ENCODE peak calls at places on chromosomes 4 and X, in seven cellular contexts. One of them, this sample, is unnamed.

GRCh38 chr4:188941524-188942109 is 802.4 kb downstream of the TRIML1 start:
- DNase-seq in B cell: no peak
- DNase-seq in C1 segment of cervical spinal cord: no peak
- DNase-seq in fibroblast of mammary gland: peak
- DNase-seq in NCI-H1694 treated with DMSO at 0.1 percent for 48 hours: no peak
- DNase-seq in cardiac muscle cell: no peak
- DNase-seq in caudate nucleus: no peak
- DNase-seq in this sample: no peak

GRCh38 chr4:67861513-67861912 is 22.3 kb downstream of the TMPRSS11D start:
- DNase-seq in B cell: no peak
- DNase-seq in C1 segment of cervical spinal cord: no peak
- DNase-seq in fibroblast of mammary gland: peak
- DNase-seq in NCI-H1694 treated with DMSO at 0.1 percent for 48 hours: no peak
- DNase-seq in cardiac muscle cell: no peak
- DNase-seq in caudate nucleus: no peak
- DNase-seq in this sample: no peak

GRCh38 chr4:139642364-139642763 is 23.3 kb upstream of the MGST2 start:
- DNase-seq in B cell: no peak
- DNase-seq in C1 segment of cervical spinal cord: no peak
- DNase-seq in fibroblast of mammary gland: peak
- DNase-seq in NCI-H1694 treated with DMSO at 0.1 percent for 48 hours: no peak
- DNase-seq in cardiac muscle cell: no peak
- DNase-seq in caudate nucleus: no peak
- DNase-seq in this sample: no peak

GRCh38 chr4:4575284-4576211 is 33.7 kb upstream of the STX18 start:
- DNase-seq in B cell: peak
- DNase-seq in C1 segment of cervical spinal cord: peak
- DNase-seq in fibroblast of mammary gland: peak
- DNase-seq in NCI-H1694 treated with DMSO at 0.1 percent for 48 hours: no peak
- DNase-seq in cardiac muscle cell: peak
- DNase-seq in caudate nucleus: no peak
- DNase-seq in this sample: no peak

GRCh38 chr4:63693321-63693720 is 715.9 kb downstream of the TECRL start:
- DNase-seq in B cell: no peak
- DNase-seq in C1 segment of cervical spinal cord: no peak
- DNase-seq in fibroblast of mammary gland: no peak
- DNase-seq in NCI-H1694 treated with DMSO at 0.1 percent for 48 hours: no peak
- DNase-seq in cardiac muscle cell: no peak
- DNase-seq in caudate nucleus: no peak
- DNase-seq in this sample: no peak

GRCh38 chrX:15808254-15808653 is 18.0 kb downstream of the ZRSR2 start:
- DNase-seq in B cell: no peak
- DNase-seq in C1 segment of cervical spinal cord: no peak
- DNase-seq in fibroblast of mammary gland: no peak
- DNase-seq in NCI-H1694 treated with DMSO at 0.1 percent for 48 hours: no peak
- DNase-seq in cardiac muscle cell: no peak
- DNase-seq in caudate nucleus: no peak
- DNase-seq in this sample: no peak

GRCh38 chr4:128940966-128941365 is 131.5 kb downstream of the JADE1 start:
- DNase-seq in B cell: no peak
- DNase-seq in C1 segment of cervical spinal cord: no peak
- DNase-seq in fibroblast of mammary gland: no peak
- DNase-seq in NCI-H1694 treated with DMSO at 0.1 percent for 48 hours: no peak
- DNase-seq in cardiac muscle cell: no peak
- DNase-seq in caudate nucleus: no peak
- DNase-seq in this sample: no peak

GRCh38 chrX:51694254-51694653 is 11.6 kb upstream of the CENPVL2 start:
- DNase-seq in B cell: no peak
- DNase-seq in C1 segment of cervical spinal cord: no peak
- DNase-seq in fibroblast of mammary gland: no peak
- DNase-seq in NCI-H1694 treated with DMSO at 0.1 percent for 48 hours: no peak
- DNase-seq in cardiac muscle cell: no peak
- DNase-seq in caudate nucleus: no peak
- DNase-seq in this sample: no peak

GRCh38 chrX:57121162-57121741 is at the start of gene SPIN2B:
- DNase-seq in B cell: peak
- DNase-seq in C1 segment of cervical spinal cord: peak
- DNase-seq in fibroblast of mammary gland: peak
- DNase-seq in NCI-H1694 treated with DMSO at 0.1 percent for 48 hours: peak
- DNase-seq in cardiac muscle cell: peak
- DNase-seq in caudate nucleus: peak
- DNase-seq in this sample: peak

GRCh38 chrX:124242160-124242559 is 90.3 kb upstream of the TEX13D start:
- DNase-seq in B cell: no peak
- DNase-seq in C1 segment of cervical spinal cord: no peak
- DNase-seq in fibroblast of mammary gland: no peak
- DNase-seq in NCI-H1694 treated with DMSO at 0.1 percent for 48 hours: no peak
- DNase-seq in cardiac muscle cell: no peak
- DNase-seq in caudate nucleus: no peak
- DNase-seq in this sample: no peak

GRCh38 chrX:6693051-6693450 is 158.1 kb upstream of the VCX3A start:
- DNase-seq in B cell: no peak
- DNase-seq in C1 segment of cervical spinal cord: no peak
- DNase-seq in fibroblast of mammary gland: no peak
- DNase-seq in NCI-H1694 treated with DMSO at 0.1 percent for 48 hours: no peak
- DNase-seq in cardiac muscle cell: no peak
- DNase-seq in caudate nucleus: no peak
- DNase-seq in this sample: no peak

GRCh38 chr4:152255437-152255836 is 280.5 kb downstream of the FBXW7 start:
- DNase-seq in B cell: no peak
- DNase-seq in C1 segment of cervical spinal cord: no peak
- DNase-seq in fibroblast of mammary gland: peak
- DNase-seq in NCI-H1694 treated with DMSO at 0.1 percent for 48 hours: no peak
- DNase-seq in cardiac muscle cell: peak
- DNase-seq in caudate nucleus: no peak
- DNase-seq in this sample: no peak

GRCh38 chr4:47705326-47705981 is 132.4 kb downstream of the CORIN start:
- DNase-seq in B cell: no peak
- DNase-seq in C1 segment of cervical spinal cord: no peak
- DNase-seq in fibroblast of mammary gland: peak
- DNase-seq in NCI-H1694 treated with DMSO at 0.1 percent for 48 hours: no peak
- DNase-seq in cardiac muscle cell: peak
- DNase-seq in caudate nucleus: no peak
- DNase-seq in this sample: no peak

GRCh38 chrX:102627640-102628039 is 23.6 kb upstream of the GPRASP1 start:
- DNase-seq in B cell: no peak
- DNase-seq in C1 segment of cervical spinal cord: no peak
- DNase-seq in fibroblast of mammary gland: no peak
- DNase-seq in NCI-H1694 treated with DMSO at 0.1 percent for 48 hours: no peak
- DNase-seq in cardiac muscle cell: no peak
- DNase-seq in caudate nucleus: no peak
- DNase-seq in this sample: no peak

GRCh38 chr4:18180122-18180521 is 158.6 kb upstream of the LCORL start:
- DNase-seq in B cell: no peak
- DNase-seq in C1 segment of cervical spinal cord: no peak
- DNase-seq in fibroblast of mammary gland: no peak
- DNase-seq in NCI-H1694 treated with DMSO at 0.1 percent for 48 hours: no peak
- DNase-seq in cardiac muscle cell: no peak
- DNase-seq in caudate nucleus: no peak
- DNase-seq in this sample: no peak

GRCh38 chrX:20547649-20548051 is 280.9 kb upstream of the RPS6KA3 start:
- DNase-seq in B cell: no peak
- DNase-seq in C1 segment of cervical spinal cord: no peak
- DNase-seq in fibroblast of mammary gland: peak
- DNase-seq in NCI-H1694 treated with DMSO at 0.1 percent for 48 hours: no peak
- DNase-seq in cardiac muscle cell: no peak
- DNase-seq in caudate nucleus: no peak
- DNase-seq in this sample: no peak

GRCh38 chr4:88575222-88575621 is 17.1 kb upstream of the HERC3 start:
- DNase-seq in B cell: no peak
- DNase-seq in C1 segment of cervical spinal cord: no peak
- DNase-seq in fibroblast of mammary gland: no peak
- DNase-seq in NCI-H1694 treated with DMSO at 0.1 percent for 48 hours: no peak
- DNase-seq in cardiac muscle cell: no peak
- DNase-seq in caudate nucleus: no peak
- DNase-seq in this sample: no peak

GRCh38 chr4:113790478-113790877 is 28.9 kb upstream of the CAMK2D start:
- DNase-seq in B cell: no peak
- DNase-seq in C1 segment of cervical spinal cord: no peak
- DNase-seq in fibroblast of mammary gland: no peak
- DNase-seq in NCI-H1694 treated with DMSO at 0.1 percent for 48 hours: no peak
- DNase-seq in cardiac muscle cell: no peak
- DNase-seq in caudate nucleus: no peak
- DNase-seq in this sample: no peak

GRCh38 chr4:185272232-185272631 is 62.8 kb downstream of the SNX25 start:
- DNase-seq in B cell: no peak
- DNase-seq in C1 segment of cervical spinal cord: no peak
- DNase-seq in fibroblast of mammary gland: no peak
- DNase-seq in NCI-H1694 treated with DMSO at 0.1 percent for 48 hours: no peak
- DNase-seq in cardiac muscle cell: no peak
- DNase-seq in caudate nucleus: no peak
- DNase-seq in this sample: no peak

GRCh38 chr4:181952478-181952877 is 290.7 kb upstream of the TENM3 start:
- DNase-seq in B cell: no peak
- DNase-seq in C1 segment of cervical spinal cord: no peak
- DNase-seq in fibroblast of mammary gland: peak
- DNase-seq in NCI-H1694 treated with DMSO at 0.1 percent for 48 hours: no peak
- DNase-seq in cardiac muscle cell: no peak
- DNase-seq in caudate nucleus: no peak
- DNase-seq in this sample: no peak